ENCODE peak calls at places on chromosomes 4 and X, in six cellular contexts. O is small intestine, F is GM23338, I is hepatocyte, A is esophagus squamous epithelium, K is IMR-90. E is an unnamed sample.

GRCh38 chrX:69036674-69037573 is 128.3 kb downstream of the PJA1 start:
- DNase-seq in O (no peak), F (peak; percentile 10), I (no peak), A (no peak), K (no peak), E (no peak)

GRCh38 chr4:7902826-7903225 is 36.8 kb downstream of the AFAP1 start:
- DNase-seq in O (no peak), F (no peak), I (no peak), A (no peak), K (no peak), E (no peak)

GRCh38 chrX:698246-698645 is 67.7 kb downstream of the SHOX start:
- DNase-seq in O (no peak), F (no peak), I (no peak), A (no peak), K (no peak), E (no peak)

GRCh38 chr4:140816806-140817205 is 60.6 kb upstream of the TBC1D9 start:
- DNase-seq in O (no peak), F (no peak), I (no peak), A (no peak), K (no peak), E (no peak)

GRCh38 chr4:133483600-133484246 is 334.6 kb downstream of the PCDH10 start:
- DNase-seq in O (peak; percentile 1), F (peak; percentile 65), I (peak; percentile 67), A (no peak), K (peak; percentile 33), E (no peak)

GRCh38 chr4:55865228-55865806 is 11.9 kb downstream of the EXOC1 start:
- DNase-seq in O (no peak), F (no peak), I (no peak), A (no peak), K (peak; percentile 71), E (no peak)

GRCh38 chrX:37646254-37646653 is 39.3 kb upstream of the XK start:
- DNase-seq in O (no peak), F (no peak), I (no peak), A (no peak), K (no peak), E (no peak)

GRCh38 chr4:168150651-168151050 is 58.3 kb downstream of the ANXA10 start:
- DNase-seq in O (no peak), F (peak; percentile 12), I (no peak), A (no peak), K (no peak), E (no peak)

GRCh38 chrX:30735839-30736238 is 82.6 kb downstream of the GK start:
- DNase-seq in O (peak; percentile 57), F (peak; percentile 77), I (peak; percentile 63), A (no peak), K (peak; percentile 56), E (peak; percentile 36)

GRCh38 chr4:61493470-61493869 is 293.3 kb downstream of the ADGRL3 start:
- DNase-seq in O (no peak), F (peak; percentile 64), I (no peak), A (no peak), K (no peak), E (no peak)

GRCh38 chr4:75512336-75513211 is 1.6 kb downstream of the RCHY1 start:
- DNase-seq in O (peak; percentile 7), F (no peak), I (no peak), A (no peak), K (peak; percentile 54), E (no peak)

GRCh38 chr4:98491862-98492554 is 166.4 kb downstream of the TSPAN5 start:
- DNase-seq in O (no peak), F (peak; percentile 22), I (peak; percentile 42), A (no peak), K (no peak), E (no peak)

GRCh38 chr4:141746026-141746425 is 109.6 kb downstream of the IL15 start:
- DNase-seq in O (no peak), F (no peak), I (no peak), A (no peak), K (no peak), E (no peak)

GRCh38 chr4:127856485-127857447 is 23.9 kb upstream of the PLK4 start:
- DNase-seq in O (no peak), F (peak; percentile 27), I (peak; percentile 20), A (no peak), K (peak; percentile 93), E (no peak)

GRCh38 chrX:19678941-19679340 is 163.6 kb upstream of the MAP3K15 start:
- DNase-seq in O (peak; percentile 14), F (no peak), I (no peak), A (no peak), K (no peak), E (no peak)

GRCh38 chr4:117331817-117332216 is 246.4 kb upstream of the TRAM1L1 start:
- DNase-seq in O (no peak), F (no peak), I (no peak), A (no peak), K (peak; percentile 34), E (no peak)

GRCh38 chr4:73762409-73762808 is 22.0 kb downstream of the CXCL8 start:
- DNase-seq in O (no peak), F (no peak), I (no peak), A (no peak), K (no peak), E (no peak)

GRCh38 chr4:153684182-153685073 is at the start of gene TLR2:
- DNase-seq in O (peak; percentile 80), F (peak; percentile 80), I (peak; percentile 87), A (peak; percentile 9), K (no peak), E (peak; percentile 88)

GRCh38 chr4:138909605-138910004 is 106.0 kb upstream of the NOCT start:
- DNase-seq in O (no peak), F (peak; percentile 35), I (no peak), A (no peak), K (no peak), E (no peak)

GRCh38 chr4:165965503-165965902 is 92.5 kb downstream of the TLL1 start:
- DNase-seq in O (no peak), F (no peak), I (no peak), A (no peak), K (no peak), E (no peak)

GRCh38 chr4:138182838-138183426 is 59.2 kb downstream of the SLC7A11 start:
- DNase-seq in O (peak; percentile 63), F (peak; percentile 60), I (peak; percentile 71), A (no peak), K (peak; percentile 72), E (no peak)

GRCh38 chr4:23667659-23668058 is 222.2 kb downstream of the PPARGC1A start:
- DNase-seq in O (no peak), F (no peak), I (no peak), A (no peak), K (no peak), E (no peak)

GRCh38 chrX:39577206-39577605 is 520.6 kb downstream of the BCOR start:
- DNase-seq in O (no peak), F (no peak), I (peak; percentile 19), A (no peak), K (no peak), E (no peak)

DNA sequence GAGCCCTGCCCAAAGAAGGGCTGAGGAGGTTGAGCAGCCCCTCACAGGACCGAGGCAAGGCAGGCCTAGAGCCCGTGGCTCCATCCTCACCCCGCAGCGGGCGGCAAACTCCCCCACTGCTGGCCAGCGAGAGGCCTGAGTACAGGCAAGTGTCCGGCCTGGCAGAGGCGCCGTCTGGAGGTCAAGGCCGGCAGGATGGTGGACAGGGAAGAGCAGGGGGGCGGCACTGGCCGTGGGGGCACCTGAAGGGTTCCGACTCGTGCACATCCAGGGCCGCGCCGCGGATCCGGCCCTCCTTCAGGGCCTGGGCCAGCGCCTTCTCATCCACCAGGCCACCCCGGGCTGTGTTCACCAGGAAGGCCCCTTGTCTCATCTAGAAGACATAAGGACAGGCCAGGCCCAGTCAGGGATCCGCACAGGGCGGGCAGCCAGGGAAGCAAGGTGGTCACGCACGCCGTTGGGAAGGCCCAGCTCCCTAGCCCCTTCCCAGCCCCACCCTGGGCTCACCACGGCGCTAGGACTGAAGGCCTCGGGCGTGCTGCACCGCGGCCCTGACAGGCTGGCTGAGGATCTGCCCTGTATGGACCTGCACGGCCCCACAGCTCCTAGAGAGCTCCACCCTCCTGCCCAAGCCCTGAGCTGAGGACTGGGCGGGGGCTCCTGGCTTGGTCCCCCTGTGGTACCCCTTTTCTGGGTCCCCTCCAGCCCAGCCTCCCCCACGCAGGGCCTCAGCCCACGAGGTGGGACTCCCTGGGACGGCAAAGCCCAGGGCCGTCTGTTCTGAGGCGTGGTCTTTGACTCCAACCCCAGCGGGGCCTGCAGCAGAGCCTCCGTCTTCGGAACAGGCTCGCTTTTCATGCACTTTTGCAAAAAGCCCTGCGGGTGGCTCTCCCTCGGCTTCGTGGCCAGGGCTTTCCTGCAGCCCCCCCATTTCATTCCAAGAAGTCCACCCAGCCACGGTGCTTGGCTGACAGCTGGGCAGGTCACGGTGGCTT is 34.5 kb downstream of the CTBP1 start:
- DNase-seq in O (no peak), F (no peak), I (no peak), A (no peak), K (no peak), E (no peak)
- H3K36me3 ChIP-seq in O (peaks cover 16% of the 10 kb centered on the region), F (no peaks in the 10 kb centered on the region), I (no peaks in the 10 kb centered on the region), A (peaks cover 44% of the 10 kb centered on the region), K (peaks cover 66% of the 10 kb centered on the region), E (peaks cover 38% of the 10 kb centered on the region)

DNA sequence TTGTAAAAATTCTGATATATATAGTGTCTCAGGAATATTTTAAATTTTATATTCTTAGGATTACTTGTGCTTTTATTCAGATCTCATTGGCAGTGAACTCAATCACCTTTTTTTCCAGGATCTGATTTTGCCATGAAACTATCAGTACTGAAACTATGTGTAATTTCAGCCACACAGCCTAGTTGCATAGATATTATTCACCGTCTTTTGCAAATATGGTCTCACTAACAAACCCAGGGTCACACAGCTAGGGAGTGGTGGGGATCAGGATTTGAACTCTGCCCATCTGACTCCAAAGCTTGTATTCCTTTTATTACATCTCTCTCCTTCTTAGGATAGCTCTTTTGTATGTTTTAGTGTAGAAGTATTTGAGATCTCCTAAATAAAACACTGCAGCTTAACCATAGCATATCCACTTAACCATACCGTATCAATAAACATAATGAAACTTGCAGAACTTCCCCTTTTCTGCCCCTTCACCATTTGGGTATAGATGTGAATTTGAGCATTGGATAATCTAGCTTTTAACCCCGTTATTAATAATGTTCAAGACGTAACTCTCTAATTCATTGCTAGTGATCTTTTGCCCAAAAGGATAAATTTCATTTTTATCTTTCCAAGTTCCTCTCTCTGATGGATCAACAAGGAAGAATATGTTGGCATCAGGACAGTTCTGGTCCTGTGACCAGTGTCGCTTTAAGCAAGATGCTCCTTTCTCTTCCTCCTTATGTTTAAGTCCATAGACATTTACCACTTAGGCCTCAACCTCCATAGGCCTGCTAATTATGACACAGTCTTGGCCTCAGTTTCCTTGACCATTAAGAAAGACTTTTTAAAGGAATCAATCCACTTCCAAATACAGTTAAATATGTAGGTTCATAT is 74.6 kb downstream of the RAPGEF2 start:
- DNase-seq in O (no peak), F (no peak), I (no peak), A (no peak), K (no peak), E (no peak)
- H3K27ac ChIP-seq in O (no peak overlapping the region), F (no peak overlapping the region), I (no peak overlapping the region), A (no peak overlapping the region), K (no peak overlapping the region), E (no peak overlapping the region)

GRCh38 chrX:131779313-131779712 is 235.4 kb downstream of the OR13H1 start:
- DNase-seq in O (no peak), F (no peak), I (no peak), A (no peak), K (no peak), E (no peak)
- H3K36me3 ChIP-seq in O (no peaks in the 10 kb centered on the region), F (peaks cover 46% of the 10 kb centered on the region), I (no peaks in the 10 kb centered on the region), A (no peaks in the 10 kb centered on the region), K (no peaks in the 10 kb centered on the region), E (no peaks in the 10 kb centered on the region)

DNA sequence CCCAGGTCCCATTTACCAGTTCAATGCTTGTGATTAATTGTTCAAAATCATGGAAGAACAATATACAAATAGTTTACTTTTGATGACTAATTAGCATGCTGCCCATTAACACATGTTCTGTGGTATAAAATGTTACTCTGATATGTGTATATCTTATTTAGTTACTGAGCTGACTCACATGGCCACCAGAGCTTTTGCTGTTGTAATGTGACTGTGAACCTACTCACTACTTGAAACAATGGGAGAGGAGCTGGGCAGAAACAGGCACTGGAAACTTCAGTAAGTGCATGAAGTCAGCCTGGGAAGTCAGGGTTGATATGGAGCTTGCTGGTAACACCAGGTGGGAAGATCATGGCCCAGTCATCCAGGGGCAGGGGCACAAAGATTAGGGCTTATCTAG is 72.7 kb upstream of the MAD2L1 start:
- DNase-seq in O (no peak), F (no peak), I (no peak), A (no peak), K (peak; percentile 1), E (no peak)
- H3K27ac ChIP-seq in O (no peak overlapping the region), F (no peak overlapping the region), I (no peak overlapping the region), A (no peak overlapping the region), K (no peak overlapping the region), E (no peak overlapping the region)